ENCODE peak calls at places on chromosomes 3 and 15, in six cellular contexts. O is C1 segment of cervical spinal cord; A is CD4-positive, alpha-beta T cell; P is natural killer cell treated with Interleukin-12 subunit alpha and Interleukin-12 subunit beta and Interleukin-15 and Interleukin-18, amount 100 ng/mL, for 72 hours; W is midbrain; M is HEK293T. R is an unnamed sample.

GRCh38 chr15:50134524-50135024 is 15.5 kb upstream of the ATP8B4 start:
- DNase-seq in P (no peak), A (no peak), M (no peak), W (peak), O (no peak), R (no peak)

GRCh38 chr15:68818671-68819450 is 1.8 kb downstream of the ANP32A start:
- DNase-seq in A (peak), P (peak), O (no peak), M (peak), W (no peak), R (no peak)

GRCh38 chr15:35690698-35691116 is 144.7 kb upstream of the DPH6 start:
- DNase-seq in A (no peak), W (peak), O (no peak), M (no peak), P (no peak), R (no peak)

GRCh38 chr3:159126261-159127020 is 324.6 kb downstream of the MFSD1 start:
- DNase-seq in O (no peak), W (no peak), P (no peak), M (no peak), A (no peak), R (no peak)

GRCh38 chr3:4684976-4685375 is 191.8 kb downstream of the ITPR1 start:
- DNase-seq in A (no peak), W (no peak), M (no peak), O (no peak), P (no peak), R (no peak)

GRCh38 chr15:40058476-40059140 is 19.6 kb upstream of the SRP14 start:
- DNase-seq in A (no peak), M (no peak), W (no peak), O (no peak), P (no peak), R (no peak)

GRCh38 chr3:185824467-185825378 is at the start of gene IGF2BP2:
- DNase-seq in M (peak), P (peak), W (no peak), A (peak), O (peak), R (peak)

GRCh38 chr3:186669378-186670084 is 3.7 kb downstream of the HRG start:
- DNase-seq in P (no peak), M (no peak), A (no peak), W (no peak), O (no peak), R (no peak)

GRCh38 chr15:43370310-43370974 is 401 bp downstream of the ZSCAN29 start:
- DNase-seq in P (peak), A (no peak), O (peak), M (peak), W (no peak), R (no peak)

GRCh38 chr15:68497206-68497910 is 65.4 kb upstream of the ITGA11 start:
- DNase-seq in M (no peak), W (no peak), O (no peak), A (no peak), P (no peak), R (no peak)

GRCh38 chr3:36871379-36872126 is 73.3 kb downstream of the TRANK1 start:
- DNase-seq in O (no peak), P (no peak), W (no peak), M (no peak), A (no peak), R (no peak)

GRCh38 chr15:90106522-90107117 is 4.4 kb upstream of the IDH2 start:
- DNase-seq in P (no peak), W (no peak), O (no peak), A (no peak), M (no peak), R (no peak)

GRCh38 chr15:47196057-47196456 is 521.2 kb upstream of the SEMA6D start:
- DNase-seq in M (peak), W (peak), P (no peak), A (peak), O (peak), R (peak)

GRCh38 chr15:35992791-35993190 is 446.8 kb upstream of the DPH6 start:
- DNase-seq in M (no peak), W (no peak), P (no peak), A (no peak), O (no peak), R (no peak)

GRCh38 chr3:127068871-127069270 is 86.0 kb downstream of the PLXNA1 start:
- DNase-seq in O (no peak), M (no peak), P (peak), A (no peak), W (no peak), R (no peak)

GRCh38 chr3:8938021-8938420 is 25.3 kb downstream of the RAD18 start:
- DNase-seq in P (no peak), W (no peak), M (peak), A (no peak), O (no peak), R (peak)